ENCODE peak calls at places on chromosomes 16 and 17, in seven cellular contexts. X is choroid plexus epithelial cell, H is AG10803, D is esophagus squamous epithelium, P is A549, C is cardiac fibroblast, L is heart right ventricle. U is an unnamed sample.

GRCh38 chr17:7550359-7550758 is 1.5 kb downstream of the TNFSF12 start:
- DNase-seq in C (no peak), D (no peak), P (no peak), X (no peak), L (no peak), H (no peak), U (no peak)

GRCh38 chr17:751269-752001 is 629 bp downstream of the GEMIN4 start:
- DNase-seq in P (peak), D (no peak), C (peak), L (no peak), X (peak), H (peak), U (peak)

GRCh38 chr17:39134878-39135277 is 16.6 kb downstream of the PLXDC1 start:
- DNase-seq in L (no peak), X (no peak), D (no peak), P (no peak), C (no peak), H (peak), U (peak)

GRCh38 chr17:76276461-76277299 is 11.5 kb downstream of the UBALD2 start:
- DNase-seq in P (no peak), H (peak), L (no peak), X (no peak), C (peak), D (no peak), U (peak)

GRCh38 chr17:42399121-42399520 is 10.9 kb upstream of the STAT3 start:
- DNase-seq in X (no peak), L (no peak), D (no peak), C (no peak), H (no peak), P (no peak), U (no peak)

GRCh38 chr17:2025220-2025621 is at the start of gene RTN4RL1:
- DNase-seq in H (peak), P (peak), D (no peak), X (peak), L (peak), C (peak), U (peak)

GRCh38 chr16:64089697-64090096 is 1032.2 kb downstream of the CDH11 start:
- DNase-seq in L (no peak), D (no peak), H (peak), X (peak), C (peak), P (peak), U (peak)

GRCh38 chr16:6148361-6148760 is 1050.8 kb upstream of the EEF2KMT start:
- DNase-seq in X (no peak), C (no peak), H (no peak), D (no peak), L (no peak), P (no peak), U (no peak)

GRCh38 chr16:71724320-71724751 is at the start of gene PHLPP2:
- DNase-seq in C (no peak), L (no peak), X (no peak), D (no peak), H (no peak), P (no peak), U (peak)

GRCh38 chr17:4327638-4328037 is 38.8 kb downstream of the UBE2G1 start:
- DNase-seq in H (peak), L (no peak), D (no peak), X (no peak), P (peak), C (no peak), U (peak)

GRCh38 chr16:68367034-68367433 is 56.2 kb downstream of the PRMT7 start:
- DNase-seq in H (peak), X (peak), L (no peak), C (peak), P (peak), D (no peak), U (peak)

GRCh38 chr17:58254803-58255202 is 16.4 kb downstream of the LPO start:
- DNase-seq in H (no peak), L (no peak), X (no peak), C (no peak), D (no peak), P (no peak), U (no peak)

GRCh38 chr16:626787-627457 is 3.9 kb upstream of the WFIKKN1 start:
- DNase-seq in X (peak), L (no peak), D (no peak), H (peak), P (peak), C (peak), U (peak)

DNA sequence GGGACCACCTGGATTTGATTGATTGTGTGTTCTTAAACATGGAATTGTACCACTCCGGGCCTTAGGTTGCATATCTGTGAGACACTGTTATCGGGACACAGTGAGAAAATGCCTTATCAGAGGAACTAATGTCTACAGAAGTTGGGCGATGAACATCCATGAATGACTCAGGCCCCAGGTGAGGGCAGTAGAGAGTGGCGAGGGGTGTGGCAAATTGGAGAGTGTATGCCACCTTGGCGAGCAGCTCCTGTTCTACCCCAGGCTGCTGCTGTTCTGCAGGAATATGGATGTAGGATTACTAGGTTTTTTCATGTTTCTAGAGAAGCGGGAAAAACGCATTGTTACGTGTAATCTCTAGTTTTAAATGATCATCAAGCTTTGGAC is 38.8 kb downstream of the CLEC16A start:
- DNase-seq in L (no peak), P (no peak), D (no peak), X (no peak), C (no peak), H (no peak), U (no peak)
- TF ChIP-seq CTCF in L (no peak), P (no peak), D (no peak), X (no peak), C (no peak), H (no peak), U (no peak)

GRCh38 chr17:30929081-30929633 is 7.4 kb downstream of the ADAP2 start:
- DNase-seq in C (no peak), D (no peak), X (no peak), H (no peak), P (no peak), L (no peak), U (no peak)

GRCh38 chr17:30924341-30924740 is 2.6 kb downstream of the ADAP2 start:
- DNase-seq in C (no peak), P (no peak), L (no peak), D (no peak), X (no peak), H (no peak), U (no peak)

GRCh38 chr17:30930495-30930894 is 8.8 kb downstream of the ADAP2 start:
- DNase-seq in C (no peak), L (no peak), D (no peak), P (no peak), H (no peak), X (no peak), U (no peak)

GRCh38 chr17:30926516-30926915 is 4.8 kb downstream of the ADAP2 start:
- DNase-seq in P (no peak), D (no peak), X (no peak), L (no peak), C (no peak), H (no peak), U (no peak)

GRCh38 chr17:30928584-30928983 is 6.8 kb downstream of the ADAP2 start:
- DNase-seq in H (no peak), C (no peak), D (no peak), X (no peak), L (no peak), P (no peak), U (no peak)
- H3K4me3 ChIP-seq in H (no peak), C (no peak), D (no peak), X (no peak), L (no peak), P (no peak), U (no peak)

GRCh38 chr16:2428787-2429036 is 535 bp upstream of the CCNF start:
- DNase-seq in X (no peak), D (no peak), P (no peak), H (no peak), L (no peak), C (no peak), U (no peak)
- TF ChIP-seq CTCF in X (no peak), D (no peak), P (no peak), H (no peak), L (no peak), C (no peak), U (no peak)

GRCh38 chr16:4771646-4772045 is 4.7 kb upstream of the ZNF500 start:
- DNase-seq in P (no peak), D (no peak), H (no peak), C (no peak), X (no peak), L (no peak), U (no peak)

GRCh38 chr16:4766875-4767628 is at the start of gene ZNF500:
- DNase-seq in L (peak), X (peak), C (peak), P (peak), H (peak), D (peak), U (peak)

GRCh38 chr16:4768549-4769305 is 1.8 kb upstream of the ZNF500 start:
- DNase-seq in H (peak), D (peak), X (peak), L (peak), C (peak), P (peak), U (peak)

GRCh38 chr16:4767872-4768548 is 1.0 kb upstream of the ZNF500 start:
- DNase-seq in P (peak), H (peak), C (peak), L (no peak), D (no peak), X (peak), U (peak)

DNA sequence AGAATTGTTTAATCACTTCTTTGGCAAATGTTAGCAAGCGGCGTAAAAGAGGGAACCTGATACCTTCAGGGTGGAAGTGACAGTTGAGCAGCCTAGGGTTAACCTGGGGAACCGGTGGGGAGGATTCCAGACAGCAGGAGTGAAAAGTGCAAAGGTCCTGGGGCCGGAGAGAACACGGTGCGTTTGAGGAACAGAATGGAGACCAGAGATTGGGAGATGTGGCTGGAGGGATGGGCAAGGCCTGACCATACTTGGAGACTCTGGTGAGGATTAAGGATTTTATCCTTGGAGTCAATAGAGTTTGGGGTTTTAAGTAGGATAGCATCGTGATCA is 2.3 kb upstream of the ZNF500 start:
- DNase-seq in L (no peak), C (no peak), P (no peak), H (no peak), D (no peak), X (no peak), U (no peak)
- H3K4me3 ChIP-seq in L (no peak), C (peak), P (peak), H (no peak), D (peak), X (no peak), U (peak)

GRCh38 chr17:36048061-36048460 is 16.0 kb upstream of the CCL18 start:
- DNase-seq in X (no peak), C (no peak), H (no peak), P (no peak), L (no peak), D (no peak), U (no peak)
- TF ChIP-seq CTCF in X (no peak), C (no peak), H (no peak), P (no peak), L (no peak), D (no peak), U (no peak)

GRCh38 chr16:82192665-82193064 is 22.6 kb upstream of the MPHOSPH6 start:
- DNase-seq in H (peak), D (no peak), L (no peak), C (peak), P (no peak), X (peak), U (peak)
- H3K4me3 ChIP-seq in H (no peak), D (no peak), L (no peak), C (no peak), P (no peak), X (no peak), U (no peak)

DNA sequence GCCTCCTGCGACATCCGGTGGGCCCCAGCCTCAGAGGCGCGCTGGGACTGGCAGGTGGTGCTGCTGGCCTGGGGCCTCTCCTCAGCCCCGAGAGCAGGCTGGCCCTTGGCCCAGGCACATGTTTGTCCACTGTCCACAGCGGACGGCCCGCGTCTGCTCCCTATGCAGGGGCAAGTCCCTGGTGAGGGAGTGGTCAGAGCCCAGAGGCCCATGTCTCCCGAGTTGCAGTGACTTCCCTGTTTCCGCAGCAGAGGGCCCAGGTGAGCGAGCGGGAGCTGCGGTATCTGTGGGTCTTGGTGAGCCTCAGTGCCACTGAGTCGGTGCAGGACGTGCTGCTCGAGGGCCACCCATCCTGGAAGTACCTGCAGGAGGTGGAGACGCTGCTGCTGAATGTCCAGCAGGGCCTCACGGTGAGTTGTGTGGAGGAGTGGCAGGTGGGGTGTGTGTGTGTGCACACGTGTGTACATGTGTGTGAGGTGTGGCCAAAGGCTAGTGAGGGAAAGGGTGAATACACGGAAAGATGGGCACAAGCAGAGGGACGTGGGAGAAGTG is 10.4 kb downstream of the IL34 start:
- DNase-seq in C (no peak), D (no peak), H (no peak), X (no peak), P (no peak), L (no peak), U (no peak)
- TF ChIP-seq CTCF in C (no peak), D (no peak), H (no peak), X (peak), P (no peak), L (no peak), U (no peak)